ENCODE peak calls at places on chromosomes 2 and 18, in four cellular contexts. One of them, this sample, is unnamed.

GRCh38 chr2:101199153-101199810 is 48.1 kb upstream of the TBC1D8 start:
- DNase-seq in lower lobe of right lung: no peak
- DNase-seq in PC-3: peak; percentile 43
- DNase-seq in spleen: no peak
- DNase-seq in this sample: peak; percentile 74

GRCh38 chr2:40433739-40434138 is 18.2 kb downstream of the SLC8A1 start:
- DNase-seq in lower lobe of right lung: no peak
- DNase-seq in spleen: no peak
- DNase-seq in PC-3: no peak
- DNase-seq in this sample: no peak

GRCh38 chr2:191231995-191232394 is 13.2 kb upstream of the MYO1B start:
- DNase-seq in spleen: no peak
- DNase-seq in PC-3: no peak
- DNase-seq in lower lobe of right lung: no peak
- DNase-seq in this sample: peak; percentile 74

GRCh38 chr2:54845094-54845493 is 121.6 kb downstream of the EML6 start:
- DNase-seq in PC-3: no peak
- DNase-seq in spleen: no peak
- DNase-seq in lower lobe of right lung: no peak
- DNase-seq in this sample: no peak

GRCh38 chr2:239291505-239292350 is 109.1 kb downstream of the HDAC4 start:
- DNase-seq in lower lobe of right lung: peak; percentile 21
- DNase-seq in PC-3: no peak
- DNase-seq in spleen: peak; percentile 79
- DNase-seq in this sample: no peak

GRCh38 chr2:91442246-91442905 is 2750.9 kb downstream of the RPIA start:
- DNase-seq in lower lobe of right lung: peak; percentile 51
- DNase-seq in PC-3: peak; percentile 1
- DNase-seq in spleen: peak; percentile 80
- DNase-seq in this sample: no peak

GRCh38 chr2:197356136-197356535 is 45.6 kb upstream of the ANKRD44 start:
- DNase-seq in PC-3: peak; percentile 33
- DNase-seq in lower lobe of right lung: no peak
- DNase-seq in spleen: no peak
- DNase-seq in this sample: no peak

GRCh38 chr2:163681765-163682164 is 54.0 kb downstream of the FIGN start:
- DNase-seq in lower lobe of right lung: no peak
- DNase-seq in PC-3: no peak
- DNase-seq in spleen: no peak
- DNase-seq in this sample: no peak

GRCh38 chr18:67232406-67232805 is 284.1 kb downstream of the DSEL start:
- DNase-seq in lower lobe of right lung: no peak
- DNase-seq in spleen: no peak
- DNase-seq in PC-3: peak; percentile 67
- DNase-seq in this sample: no peak

GRCh38 chr2:172462393-172463381 is 35.3 kb downstream of the ITGA6 start:
- DNase-seq in lower lobe of right lung: no peak
- DNase-seq in PC-3: peak; percentile 68
- DNase-seq in spleen: no peak
- DNase-seq in this sample: no peak

GRCh38 chr2:40434638-40435296 is 17.1 kb downstream of the SLC8A1 start:
- DNase-seq in lower lobe of right lung: no peak
- DNase-seq in PC-3: peak; percentile 99
- DNase-seq in spleen: no peak
- DNase-seq in this sample: peak; percentile 74

GRCh38 chr2:104790100-104790811 is 63.7 kb upstream of the POU3F3 start:
- DNase-seq in spleen: no peak
- DNase-seq in lower lobe of right lung: no peak
- DNase-seq in PC-3: no peak
- DNase-seq in this sample: peak; percentile 1

GRCh38 chr2:55153564-55154315 is 78.4 kb downstream of the CLHC1 start:
- DNase-seq in lower lobe of right lung: no peak
- DNase-seq in spleen: no peak
- DNase-seq in PC-3: no peak
- DNase-seq in this sample: peak; percentile 82

GRCh38 chr2:28408764-28409599 is 16.3 kb downstream of the FOSL2 start:
- DNase-seq in lower lobe of right lung: peak; percentile 66
- DNase-seq in PC-3: no peak
- DNase-seq in spleen: peak; percentile 88
- DNase-seq in this sample: peak; percentile 75

GRCh38 chr2:164840458-164840929 is 1.1 kb downstream of the COBLL1 start:
- DNase-seq in lower lobe of right lung: peak; percentile 79
- DNase-seq in spleen: peak; percentile 93
- DNase-seq in PC-3: peak; percentile 41
- DNase-seq in this sample: no peak
- H3K4me3 ChIP-seq in lower lobe of right lung: peak overlapping the region; percentile 79
- H3K4me3 ChIP-seq in spleen: peak overlapping the region; percentile 86
- H3K4me3 ChIP-seq in PC-3: peak overlapping the region; percentile 90
- H3K4me3 ChIP-seq in this sample: peak overlapping the region; percentile 79

GRCh38 chr2:137050949-137051348 is 285.6 kb downstream of the THSD7B start:
- DNase-seq in lower lobe of right lung: no peak
- DNase-seq in PC-3: peak; percentile 30
- DNase-seq in spleen: no peak
- DNase-seq in this sample: no peak
- TF ChIP-seq CTCF in lower lobe of right lung: no peak
- TF ChIP-seq CTCF in PC-3: peak; percentile 45
- TF ChIP-seq CTCF in spleen: no peak
- TF ChIP-seq CTCF in this sample: no peak

DNA sequence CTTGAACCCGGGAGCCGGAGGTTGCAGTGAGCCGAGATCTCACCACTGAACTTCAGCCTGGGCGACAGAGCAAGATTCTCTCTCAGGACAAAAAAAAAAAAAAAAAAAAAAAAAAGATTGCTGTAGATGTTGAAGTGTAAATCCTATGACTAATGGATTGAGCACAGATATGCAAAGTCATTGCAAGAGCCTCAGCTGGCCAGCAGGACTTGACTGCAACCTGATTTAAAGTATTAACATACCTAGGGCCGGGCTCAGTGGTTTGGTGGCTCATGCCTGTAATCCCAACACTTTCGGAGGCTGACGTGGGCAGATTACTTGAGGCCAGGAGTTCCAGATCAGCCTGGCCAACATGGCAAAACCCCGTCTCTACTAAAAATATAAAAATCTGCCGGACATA is 103.4 kb upstream of the MSH2 start:
- DNase-seq in PC-3: peak; percentile 50
- DNase-seq in spleen: no peak
- DNase-seq in lower lobe of right lung: no peak
- DNase-seq in this sample: peak; percentile 97
- H3K4me3 ChIP-seq in PC-3: no peak overlapping the region
- H3K4me3 ChIP-seq in spleen: no peak overlapping the region
- H3K4me3 ChIP-seq in lower lobe of right lung: no peak overlapping the region
- H3K4me3 ChIP-seq in this sample: no peak overlapping the region

DNA sequence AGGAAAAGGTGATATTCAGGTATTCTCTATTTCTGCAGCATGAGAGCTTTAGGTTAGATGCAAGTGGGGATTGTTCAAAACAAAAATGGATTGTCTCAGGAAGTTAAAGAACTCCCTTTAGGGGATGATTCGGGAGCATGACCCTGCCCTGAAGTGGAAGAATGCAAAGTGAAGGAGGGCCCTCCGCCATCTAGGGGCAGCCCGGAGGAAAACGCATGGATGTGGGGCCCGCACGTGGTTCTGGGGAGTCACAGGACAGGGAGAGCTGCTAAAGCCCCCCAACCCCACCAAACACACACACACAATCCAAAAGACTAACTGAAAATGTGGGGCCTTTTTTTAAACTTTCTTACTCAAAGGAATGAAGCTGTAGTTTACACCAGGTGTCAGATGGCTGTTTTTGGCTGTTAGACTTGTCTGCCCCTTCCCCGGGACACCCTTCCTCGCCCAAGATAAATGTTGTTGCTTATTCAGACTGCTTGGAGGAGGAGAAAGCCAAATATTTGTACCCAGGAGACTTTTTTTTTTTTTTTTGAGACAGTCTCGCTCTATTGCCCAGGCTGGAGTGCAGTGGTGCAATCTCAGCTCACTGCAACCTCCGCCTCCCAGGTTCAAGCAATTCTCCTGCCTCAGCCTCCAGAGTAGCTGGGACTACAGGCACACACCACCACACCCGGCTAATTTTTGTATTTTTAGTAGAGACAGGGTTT is 78.8 kb downstream of the HNRNPLL start:
- DNase-seq in lower lobe of right lung: no peak
- DNase-seq in PC-3: no peak
- DNase-seq in spleen: no peak
- DNase-seq in this sample: no peak
- TF ChIP-seq CTCF in lower lobe of right lung: no peak
- TF ChIP-seq CTCF in PC-3: peak; percentile 43
- TF ChIP-seq CTCF in spleen: no peak
- TF ChIP-seq CTCF in this sample: peak; percentile 42

GRCh38 chr2:127631184-127631996 is 14.6 kb upstream of the GPR17 start:
- DNase-seq in spleen: peak; percentile 78
- DNase-seq in lower lobe of right lung: no peak
- DNase-seq in PC-3: no peak
- DNase-seq in this sample: no peak
- H3K4me3 ChIP-seq in spleen: no peak overlapping the region
- H3K4me3 ChIP-seq in lower lobe of right lung: no peak overlapping the region
- H3K4me3 ChIP-seq in PC-3: no peak overlapping the region
- H3K4me3 ChIP-seq in this sample: no peak overlapping the region

DNA sequence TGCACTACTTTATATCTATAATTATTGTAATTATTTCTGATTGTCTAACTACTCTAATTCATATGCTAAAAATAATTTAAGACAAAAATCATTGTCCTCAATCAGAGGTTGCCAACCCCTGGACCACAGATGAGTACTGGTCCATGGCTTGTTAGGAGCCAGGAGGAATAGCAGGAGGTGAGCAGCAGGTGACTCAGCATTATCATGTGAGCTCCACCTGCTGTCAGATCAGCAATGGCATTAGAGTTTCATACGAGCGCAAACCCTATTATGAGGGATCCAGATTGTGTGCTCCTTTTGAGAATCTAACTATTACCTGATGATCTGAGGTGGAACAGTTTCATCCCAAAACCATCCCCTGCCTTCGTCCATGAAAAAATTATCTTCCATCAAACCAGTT is 1434.4 kb downstream of the LRP1B start:
- DNase-seq in spleen: no peak
- DNase-seq in PC-3: peak; percentile 50
- DNase-seq in lower lobe of right lung: no peak
- DNase-seq in this sample: no peak
- TF ChIP-seq CTCF in spleen: no peak
- TF ChIP-seq CTCF in PC-3: peak; percentile 53
- TF ChIP-seq CTCF in lower lobe of right lung: no peak
- TF ChIP-seq CTCF in this sample: no peak

GRCh38 chr2:96225016-96225533 is 16.4 kb upstream of the STARD7 start:
- DNase-seq in spleen: no peak
- DNase-seq in PC-3: no peak
- DNase-seq in lower lobe of right lung: no peak
- DNase-seq in this sample: no peak
- H3K4me3 ChIP-seq in spleen: no peak overlapping the region
- H3K4me3 ChIP-seq in PC-3: no peak overlapping the region
- H3K4me3 ChIP-seq in lower lobe of right lung: no peak overlapping the region
- H3K4me3 ChIP-seq in this sample: no peak overlapping the region

GRCh38 chr2:6447209-6447608 is 418.5 kb downstream of the CMPK2 start:
- DNase-seq in PC-3: no peak
- DNase-seq in spleen: no peak
- DNase-seq in lower lobe of right lung: no peak
- DNase-seq in this sample: no peak

GRCh38 chr2:6443424-6443823 is 422.3 kb downstream of the CMPK2 start:
- DNase-seq in lower lobe of right lung: no peak
- DNase-seq in PC-3: no peak
- DNase-seq in spleen: no peak
- DNase-seq in this sample: no peak

GRCh38 chr2:6445156-6445555 is 420.6 kb downstream of the CMPK2 start:
- DNase-seq in spleen: no peak
- DNase-seq in PC-3: no peak
- DNase-seq in lower lobe of right lung: no peak
- DNase-seq in this sample: no peak

GRCh38 chr2:6442252-6442651 is 423.5 kb downstream of the CMPK2 start:
- DNase-seq in PC-3: no peak
- DNase-seq in lower lobe of right lung: no peak
- DNase-seq in spleen: no peak
- DNase-seq in this sample: peak; percentile 34

DNA sequence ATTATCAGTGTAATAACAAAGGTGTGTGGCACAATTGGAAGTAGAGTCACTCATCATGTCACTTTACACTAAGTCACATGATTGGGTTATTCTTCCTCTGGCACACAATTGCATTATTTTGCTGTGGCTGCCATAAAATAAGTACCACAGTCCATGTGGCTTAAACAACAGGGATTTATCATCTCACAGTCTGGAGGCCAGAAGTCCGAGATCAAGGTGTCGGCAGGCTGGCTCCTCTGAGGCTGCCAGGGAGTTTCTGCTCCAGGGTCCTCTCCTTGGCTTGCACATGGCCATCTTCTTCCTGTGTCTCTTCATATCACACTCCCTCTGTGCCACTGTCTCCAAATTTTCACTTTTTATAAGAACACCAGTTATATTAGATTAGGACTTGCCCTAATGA is 421.2 kb downstream of the CMPK2 start:
- DNase-seq in lower lobe of right lung: no peak
- DNase-seq in PC-3: no peak
- DNase-seq in spleen: no peak
- DNase-seq in this sample: no peak
- TF ChIP-seq CTCF in lower lobe of right lung: no peak
- TF ChIP-seq CTCF in PC-3: no peak
- TF ChIP-seq CTCF in spleen: no peak
- TF ChIP-seq CTCF in this sample: no peak

GRCh38 chr2:10449481-10449831 is 1.3 kb upstream of the ODC1 start:
- DNase-seq in PC-3: no peak
- DNase-seq in lower lobe of right lung: peak; percentile 10
- DNase-seq in spleen: no peak
- DNase-seq in this sample: no peak
- H3K4me3 ChIP-seq in PC-3: peak overlapping the region; percentile 68
- H3K4me3 ChIP-seq in lower lobe of right lung: peak overlapping the region; percentile 79
- H3K4me3 ChIP-seq in spleen: peak overlapping the region; percentile 73
- H3K4me3 ChIP-seq in this sample: peak overlapping the region; percentile 63

This sample was measured in fibroblast of villous mesenchyme.